ENCODE peak calls at places on chromosomes 16 and 17, in eight cellular contexts. M, Q, X, C, D, S, U and I are unnamed samples.

GRCh38 chr17:2709173-2709661 is 2.3 kb downstream of the CLUH start:
- DNase-seq in U (no peak), C (no peak), M (no peak), Q (peak; percentile 32), X (no peak), S (no peak), D (no peak), I (peak; percentile 92)

GRCh38 chr17:38416840-38417209 is 11.4 kb upstream of the ARHGAP23 start:
- DNase-seq in C (no peak), U (no peak), S (no peak), X (no peak), Q (no peak), D (no peak), M (no peak), I (no peak)

GRCh38 chr16:10641555-10641952 is 53.2 kb downstream of the TEKT5 start:
- DNase-seq in M (no peak), U (no peak), C (no peak), S (no peak), Q (no peak), X (no peak), D (no peak), I (no peak)

GRCh38 chr16:50259334-50260205 is 6.8 kb upstream of the ADCY7 start:
- DNase-seq in Q (peak; percentile 46), S (peak; percentile 57), U (no peak), C (no peak), X (peak; percentile 33), D (peak; percentile 26), M (peak; percentile 34), I (no peak)

GRCh38 chr17:66348605-66349165 is 46.3 kb downstream of the PRKCA start:
- DNase-seq in M (peak; percentile 81), U (peak; percentile 70), Q (peak; percentile 82), S (no peak), C (peak; percentile 63), D (no peak), X (peak; percentile 88), I (peak; percentile 89)

GRCh38 chr16:15576960-15577958 is 65.7 kb downstream of the MARF1 start:
- DNase-seq in U (no peak), M (no peak), Q (no peak), C (no peak), D (peak; percentile 82), X (no peak), S (no peak), I (peak; percentile 99)

GRCh38 chr16:81542609-81543570 is 98.3 kb downstream of the CMIP start:
- DNase-seq in S (no peak), C (no peak), U (no peak), D (no peak), Q (no peak), X (no peak), M (no peak), I (no peak)

GRCh38 chr17:31586946-31587345 is 195.5 kb downstream of the RAB11FIP4 start:
- DNase-seq in D (no peak), U (no peak), C (no peak), M (no peak), X (no peak), S (no peak), Q (peak; percentile 63), I (no peak)

GRCh38 chr17:4072487-4073157 is 70.2 kb downstream of the ZZEF1 start:
- DNase-seq in M (no peak), D (no peak), Q (peak; percentile 43), S (no peak), X (peak; percentile 59), U (peak; percentile 58), C (no peak), I (no peak)

GRCh38 chr16:72905581-72905980 is 142.3 kb downstream of the ZFHX3 start:
- DNase-seq in Q (peak; percentile 11), D (no peak), C (no peak), X (peak; percentile 49), S (no peak), U (peak; percentile 43), M (peak; percentile 62), I (no peak)

GRCh38 chr16:4315185-4316102 is at the start of gene GLIS2:
- DNase-seq in S (peak; percentile 98), D (peak; percentile 70), Q (peak; percentile 77), U (peak; percentile 49), C (peak; percentile 74), M (peak; percentile 22), X (peak; percentile 84), I (no peak)

GRCh38 chr16:71426069-71426879 is 15.6 kb downstream of the TLE7 start:
- DNase-seq in X (peak; percentile 76), S (peak; percentile 93), D (no peak), M (peak; percentile 80), C (peak; percentile 78), U (peak; percentile 71), Q (peak; percentile 77), I (no peak)

GRCh38 chr17:81170727-81171494 is 4.9 kb upstream of the AATK start:
- DNase-seq in D (no peak), M (no peak), S (no peak), C (no peak), X (no peak), Q (no peak), U (no peak), I (no peak)

GRCh38 chr16:84816023-84816422 is 3.8 kb upstream of the CRISPLD2 start:
- DNase-seq in Q (no peak), S (no peak), U (no peak), C (no peak), X (no peak), D (no peak), M (no peak), I (no peak)

GRCh38 chr16:30921459-30921747 is 2.0 kb upstream of the FBXL19 start:
- DNase-seq in U (no peak), S (no peak), Q (no peak), D (no peak), X (no peak), C (no peak), M (peak; percentile 73), I (no peak)

GRCh38 chr17:21500064-21500463 is 123.9 kb downstream of the KCNJ12 start:
- DNase-seq in S (peak; percentile 41), M (no peak), U (no peak), C (no peak), Q (no peak), X (no peak), D (no peak), I (no peak)

GRCh38 chr16:83494459-83494858 is 313.3 kb upstream of the HSBP1 start:
- DNase-seq in D (no peak), S (no peak), C (no peak), M (no peak), Q (no peak), U (no peak), X (no peak), I (no peak)

GRCh38 chr17:78919816-78920516 is 5.2 kb downstream of the TIMP2 start:
- DNase-seq in U (no peak), Q (no peak), D (no peak), M (no peak), X (no peak), C (no peak), S (no peak), I (no peak)

GRCh38 chr16:31874354-31875111 is 926 bp downstream of the ZNF267 start:
- DNase-seq in X (peak; percentile 28), S (no peak), D (no peak), Q (peak; percentile 73), U (peak; percentile 13), M (peak; percentile 26), C (peak; percentile 43), I (peak; percentile 71)

GRCh38 chr17:19747829-19748806 is at the start of gene ALDH3A1:
- DNase-seq in D (no peak), Q (no peak), S (no peak), C (no peak), U (no peak), M (no peak), X (no peak), I (peak; percentile 73)

GRCh38 chr17:5644065-5644464 is 59.8 kb upstream of the NLRP1 start:
- DNase-seq in M (no peak), Q (no peak), C (no peak), D (no peak), S (no peak), X (no peak), U (no peak), I (no peak)

GRCh38 chr17:62681939-62682381 is 54.5 kb downstream of the MRC2 start:
- DNase-seq in Q (no peak), S (peak; percentile 21), D (no peak), X (no peak), M (no peak), C (no peak), U (no peak), I (no peak)

GRCh38 chr17:45227101-45227591 is 5.5 kb downstream of the FMNL1 start:
- DNase-seq in Q (no peak), D (no peak), M (no peak), X (no peak), C (no peak), U (no peak), S (peak; percentile 29), I (peak; percentile 46)